ENCODE peak calls at places on chromosomes 6 and 20, in eight cellular contexts. One of them, this sample, is unnamed.

GRCh38 chr20:47999166-47999565 is 213.9 kb upstream of the SULF2 start:
- DNase-seq in brain microvascular endothelial cell: no peak
- DNase-seq in GM20000: no peak
- DNase-seq in tibial artery: no peak
- DNase-seq in fibroblast of lung: peak
- DNase-seq in osteoblast: no peak
- DNase-seq in GM06990: no peak
- DNase-seq in body of pancreas: no peak
- DNase-seq in this sample: no peak

GRCh38 chr6:16334671-16335070 is 96.3 kb downstream of the GMPR start:
- DNase-seq in fibroblast of lung: peak
- DNase-seq in GM20000: no peak
- DNase-seq in tibial artery: peak
- DNase-seq in brain microvascular endothelial cell: peak
- DNase-seq in osteoblast: peak
- DNase-seq in GM06990: no peak
- DNase-seq in body of pancreas: no peak
- DNase-seq in this sample: no peak

GRCh38 chr6:67458265-67458664 is 1176.8 kb upstream of the ADGRB3 start:
- DNase-seq in body of pancreas: no peak
- DNase-seq in tibial artery: no peak
- DNase-seq in GM06990: no peak
- DNase-seq in osteoblast: no peak
- DNase-seq in GM20000: no peak
- DNase-seq in brain microvascular endothelial cell: no peak
- DNase-seq in fibroblast of lung: no peak
- DNase-seq in this sample: no peak

GRCh38 chr6:167937948-167938911 is 59.2 kb upstream of the KIF25 start:
- DNase-seq in tibial artery: no peak
- DNase-seq in osteoblast: no peak
- DNase-seq in brain microvascular endothelial cell: no peak
- DNase-seq in body of pancreas: no peak
- DNase-seq in GM20000: no peak
- DNase-seq in fibroblast of lung: no peak
- DNase-seq in GM06990: no peak
- DNase-seq in this sample: no peak

GRCh38 chr20:53408728-53409157 is 184.9 kb downstream of the ZNF217 start:
- DNase-seq in brain microvascular endothelial cell: no peak
- DNase-seq in GM06990: no peak
- DNase-seq in tibial artery: peak
- DNase-seq in osteoblast: no peak
- DNase-seq in fibroblast of lung: no peak
- DNase-seq in body of pancreas: no peak
- DNase-seq in GM20000: no peak
- DNase-seq in this sample: no peak

GRCh38 chr6:16872543-16873230 is 111.4 kb upstream of the ATXN1 start:
- DNase-seq in GM20000: no peak
- DNase-seq in GM06990: no peak
- DNase-seq in fibroblast of lung: no peak
- DNase-seq in brain microvascular endothelial cell: no peak
- DNase-seq in tibial artery: no peak
- DNase-seq in body of pancreas: no peak
- DNase-seq in osteoblast: peak
- DNase-seq in this sample: no peak

GRCh38 chr6:81761197-81761596 is 8.7 kb upstream of the TENT5A start:
- DNase-seq in fibroblast of lung: peak
- DNase-seq in body of pancreas: no peak
- DNase-seq in brain microvascular endothelial cell: no peak
- DNase-seq in osteoblast: no peak
- DNase-seq in GM20000: no peak
- DNase-seq in tibial artery: no peak
- DNase-seq in GM06990: no peak
- DNase-seq in this sample: no peak

GRCh38 chr6:144063744-144064401 is 31.5 kb downstream of the SF3B5 start:
- DNase-seq in tibial artery: peak
- DNase-seq in fibroblast of lung: peak
- DNase-seq in osteoblast: peak
- DNase-seq in GM20000: peak
- DNase-seq in body of pancreas: peak
- DNase-seq in GM06990: peak
- DNase-seq in brain microvascular endothelial cell: peak
- DNase-seq in this sample: peak

GRCh38 chr20:63565021-63565698 is 8.9 kb downstream of the HELZ2 start:
- DNase-seq in brain microvascular endothelial cell: no peak
- DNase-seq in body of pancreas: no peak
- DNase-seq in GM20000: no peak
- DNase-seq in tibial artery: no peak
- DNase-seq in GM06990: no peak
- DNase-seq in osteoblast: no peak
- DNase-seq in fibroblast of lung: no peak
- DNase-seq in this sample: no peak

GRCh38 chr6:132401120-132401940 is at the start of gene MOXD1:
- DNase-seq in GM20000: peak
- DNase-seq in GM06990: peak
- DNase-seq in osteoblast: peak
- DNase-seq in tibial artery: no peak
- DNase-seq in fibroblast of lung: peak
- DNase-seq in body of pancreas: peak
- DNase-seq in brain microvascular endothelial cell: no peak
- DNase-seq in this sample: no peak

GRCh38 chr6:85472744-85473143 is 22.9 kb downstream of the NT5E start:
- DNase-seq in osteoblast: no peak
- DNase-seq in fibroblast of lung: no peak
- DNase-seq in brain microvascular endothelial cell: peak
- DNase-seq in GM06990: no peak
- DNase-seq in GM20000: no peak
- DNase-seq in body of pancreas: no peak
- DNase-seq in tibial artery: no peak
- DNase-seq in this sample: no peak

GRCh38 chr6:10190042-10190441 is 224.8 kb downstream of the TFAP2A start:
- DNase-seq in GM20000: no peak
- DNase-seq in osteoblast: no peak
- DNase-seq in fibroblast of lung: no peak
- DNase-seq in body of pancreas: no peak
- DNase-seq in brain microvascular endothelial cell: no peak
- DNase-seq in tibial artery: no peak
- DNase-seq in GM06990: no peak
- DNase-seq in this sample: no peak

GRCh38 chr6:14818422-14818884 is 427.4 kb upstream of the JARID2 start:
- DNase-seq in osteoblast: no peak
- DNase-seq in GM06990: no peak
- DNase-seq in brain microvascular endothelial cell: no peak
- DNase-seq in fibroblast of lung: no peak
- DNase-seq in body of pancreas: no peak
- DNase-seq in GM20000: no peak
- DNase-seq in tibial artery: no peak
- DNase-seq in this sample: no peak

GRCh38 chr6:152150196-152150595 is 342.7 kb downstream of the ESR1 start:
- DNase-seq in body of pancreas: no peak
- DNase-seq in brain microvascular endothelial cell: no peak
- DNase-seq in GM06990: no peak
- DNase-seq in tibial artery: no peak
- DNase-seq in GM20000: no peak
- DNase-seq in fibroblast of lung: no peak
- DNase-seq in osteoblast: no peak
- DNase-seq in this sample: no peak

GRCh38 chr20:50478162-50479036 is 31.8 kb upstream of the PTPN1 start:
- DNase-seq in tibial artery: peak
- DNase-seq in GM20000: peak
- DNase-seq in osteoblast: no peak
- DNase-seq in GM06990: no peak
- DNase-seq in body of pancreas: peak
- DNase-seq in brain microvascular endothelial cell: peak
- DNase-seq in fibroblast of lung: peak
- DNase-seq in this sample: peak

GRCh38 chr20:36541227-36542018 is at the start of gene MYL9:
- DNase-seq in GM06990: peak
- DNase-seq in brain microvascular endothelial cell: peak
- DNase-seq in GM20000: peak
- DNase-seq in body of pancreas: peak
- DNase-seq in tibial artery: peak
- DNase-seq in osteoblast: peak
- DNase-seq in fibroblast of lung: peak
- DNase-seq in this sample: peak

GRCh38 chr20:38604873-38605303 is 3.3 kb downstream of the ARHGAP40 start:
- DNase-seq in brain microvascular endothelial cell: peak
- DNase-seq in tibial artery: no peak
- DNase-seq in GM06990: no peak
- DNase-seq in osteoblast: peak
- DNase-seq in GM20000: no peak
- DNase-seq in fibroblast of lung: peak
- DNase-seq in body of pancreas: no peak
- DNase-seq in this sample: no peak

GRCh38 chr6:105424177-105424783 is 21.4 kb upstream of the PREP start:
- DNase-seq in osteoblast: no peak
- DNase-seq in GM20000: peak
- DNase-seq in brain microvascular endothelial cell: peak
- DNase-seq in GM06990: no peak
- DNase-seq in body of pancreas: peak
- DNase-seq in fibroblast of lung: peak
- DNase-seq in tibial artery: peak
- DNase-seq in this sample: peak

GRCh38 chr20:1484438-1485120 is 6.6 kb downstream of the SIRPB2 start:
- DNase-seq in tibial artery: no peak
- DNase-seq in GM20000: no peak
- DNase-seq in fibroblast of lung: peak
- DNase-seq in GM06990: no peak
- DNase-seq in body of pancreas: no peak
- DNase-seq in osteoblast: no peak
- DNase-seq in brain microvascular endothelial cell: no peak
- DNase-seq in this sample: no peak

GRCh38 chr20:35317416-35317815 is 25.2 kb upstream of the FAM83C start:
- DNase-seq in GM06990: no peak
- DNase-seq in tibial artery: no peak
- DNase-seq in osteoblast: no peak
- DNase-seq in GM20000: no peak
- DNase-seq in fibroblast of lung: peak
- DNase-seq in body of pancreas: no peak
- DNase-seq in brain microvascular endothelial cell: no peak
- DNase-seq in this sample: no peak

GRCh38 chr20:48483667-48484066 is 344.1 kb downstream of the PREX1 start:
- DNase-seq in GM06990: no peak
- DNase-seq in GM20000: no peak
- DNase-seq in tibial artery: no peak
- DNase-seq in body of pancreas: no peak
- DNase-seq in osteoblast: no peak
- DNase-seq in fibroblast of lung: no peak
- DNase-seq in brain microvascular endothelial cell: no peak
- DNase-seq in this sample: no peak

GRCh38 chr6:128471907-128472306 is 48.5 kb downstream of the PTPRK start:
- DNase-seq in GM20000: no peak
- DNase-seq in body of pancreas: no peak
- DNase-seq in osteoblast: no peak
- DNase-seq in tibial artery: no peak
- DNase-seq in fibroblast of lung: no peak
- DNase-seq in GM06990: no peak
- DNase-seq in brain microvascular endothelial cell: no peak
- DNase-seq in this sample: no peak

GRCh38 chr6:41570270-41570615 is 24.1 kb downstream of the FOXP4 start:
- DNase-seq in body of pancreas: no peak
- DNase-seq in brain microvascular endothelial cell: no peak
- DNase-seq in tibial artery: no peak
- DNase-seq in fibroblast of lung: no peak
- DNase-seq in GM20000: no peak
- DNase-seq in osteoblast: no peak
- DNase-seq in GM06990: no peak
- DNase-seq in this sample: no peak

GRCh38 chr20:18632196-18632789 is 44.4 kb downstream of the DTD1 start:
- DNase-seq in brain microvascular endothelial cell: peak
- DNase-seq in fibroblast of lung: peak
- DNase-seq in osteoblast: peak
- DNase-seq in body of pancreas: peak
- DNase-seq in GM06990: peak
- DNase-seq in tibial artery: peak
- DNase-seq in GM20000: peak
- DNase-seq in this sample: peak
- TF ChIP-seq CTCF in brain microvascular endothelial cell: peak
- TF ChIP-seq CTCF in fibroblast of lung: peak
- TF ChIP-seq CTCF in osteoblast: peak
- TF ChIP-seq CTCF in body of pancreas: peak
- TF ChIP-seq CTCF in GM06990: peak
- TF ChIP-seq CTCF in tibial artery: peak
- TF ChIP-seq CTCF in GM20000: peak
- TF ChIP-seq CTCF in this sample: peak

GRCh38 chr6:25889877-25890853 is 16.1 kb upstream of the SLC17A3 start:
- DNase-seq in fibroblast of lung: peak
- DNase-seq in osteoblast: peak
- DNase-seq in body of pancreas: peak
- DNase-seq in GM06990: no peak
- DNase-seq in tibial artery: no peak
- DNase-seq in brain microvascular endothelial cell: peak
- DNase-seq in GM20000: no peak
- DNase-seq in this sample: no peak
- TF ChIP-seq CTCF in fibroblast of lung: peak
- TF ChIP-seq CTCF in osteoblast: peak
- TF ChIP-seq CTCF in body of pancreas: peak
- TF ChIP-seq CTCF in GM06990: no peak
- TF ChIP-seq CTCF in tibial artery: peak
- TF ChIP-seq CTCF in brain microvascular endothelial cell: peak
- TF ChIP-seq CTCF in GM20000: peak
- TF ChIP-seq CTCF in this sample: peak

DNA sequence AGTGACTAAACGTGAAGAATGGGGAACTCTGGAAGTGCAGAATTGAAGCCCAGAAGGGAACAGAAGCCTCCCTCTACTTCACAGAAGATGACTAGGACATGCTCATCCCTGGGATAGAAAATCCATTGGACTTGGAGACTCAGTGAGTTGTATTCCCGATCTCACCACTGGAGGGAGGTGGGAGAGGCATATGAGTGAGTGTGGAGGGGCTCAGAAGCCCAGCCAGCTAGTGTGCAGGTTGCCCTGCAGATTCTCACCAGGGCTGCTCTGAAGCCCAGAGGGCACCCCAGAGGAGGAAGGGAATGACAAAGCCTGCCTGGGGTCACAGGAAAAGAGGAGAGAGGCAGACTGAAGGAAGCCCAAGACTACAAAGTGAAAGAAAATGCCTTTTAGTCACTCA is 42.1 kb upstream of the HLA-E start:
- DNase-seq in GM20000: no peak
- DNase-seq in GM06990: no peak
- DNase-seq in fibroblast of lung: no peak
- DNase-seq in brain microvascular endothelial cell: peak
- DNase-seq in tibial artery: no peak
- DNase-seq in body of pancreas: no peak
- DNase-seq in osteoblast: no peak
- DNase-seq in this sample: no peak
- TF ChIP-seq CTCF in GM20000: no peak
- TF ChIP-seq CTCF in GM06990: peak
- TF ChIP-seq CTCF in fibroblast of lung: peak
- TF ChIP-seq CTCF in brain microvascular endothelial cell: peak
- TF ChIP-seq CTCF in tibial artery: no peak
- TF ChIP-seq CTCF in body of pancreas: no peak
- TF ChIP-seq CTCF in osteoblast: peak
- TF ChIP-seq CTCF in this sample: no peak

GRCh38 chr6:136060052-136060451 is 190.1 kb downstream of the MTFR2 start:
- DNase-seq in osteoblast: no peak
- DNase-seq in fibroblast of lung: no peak
- DNase-seq in brain microvascular endothelial cell: no peak
- DNase-seq in body of pancreas: no peak
- DNase-seq in tibial artery: no peak
- DNase-seq in GM20000: no peak
- DNase-seq in GM06990: no peak
- DNase-seq in this sample: no peak
- TF ChIP-seq CTCF in osteoblast: no peak
- TF ChIP-seq CTCF in fibroblast of lung: no peak
- TF ChIP-seq CTCF in brain microvascular endothelial cell: no peak
- TF ChIP-seq CTCF in body of pancreas: no peak
- TF ChIP-seq CTCF in tibial artery: no peak
- TF ChIP-seq CTCF in GM20000: no peak
- TF ChIP-seq CTCF in GM06990: no peak
- TF ChIP-seq CTCF in this sample: no peak

GRCh38 chr6:122476131-122476530 is 4.5 kb upstream of the SERINC1 start:
- DNase-seq in osteoblast: peak
- DNase-seq in fibroblast of lung: peak
- DNase-seq in GM06990: no peak
- DNase-seq in tibial artery: no peak
- DNase-seq in brain microvascular endothelial cell: no peak
- DNase-seq in GM20000: no peak
- DNase-seq in body of pancreas: no peak
- DNase-seq in this sample: no peak
- TF ChIP-seq CTCF in osteoblast: peak
- TF ChIP-seq CTCF in fibroblast of lung: peak
- TF ChIP-seq CTCF in GM06990: peak
- TF ChIP-seq CTCF in tibial artery: peak
- TF ChIP-seq CTCF in brain microvascular endothelial cell: peak
- TF ChIP-seq CTCF in GM20000: no peak
- TF ChIP-seq CTCF in body of pancreas: peak
- TF ChIP-seq CTCF in this sample: peak

This sample was measured in activated CD8-positive, alpha-beta T cell treated with anti-CD3 and anti-CD28 coated beads for 36 hours.